ENCODE peak calls at places on chromosomes 3 and 15, in eight cellular contexts. V is mammary epithelial cell, H is endothelial cell of umbilical vein, L is B cell, M is mucosa of gallbladder, I is EH, Z is neural crest cell, A is AG09309. T is an unnamed sample.

GRCh38 chr3:11847607-11848006 is 922 bp upstream of the TAMM41 start:
- DNase-seq in L (no peak), H (no peak), I (no peak), Z (no peak), A (no peak), M (no peak), V (no peak), T (no peak)

GRCh38 chr3:154730221-154730620 is 300.2 kb upstream of the GPR149 start:
- DNase-seq in H (no peak), V (no peak), L (no peak), I (peak; percentile 0), A (no peak), M (no peak), Z (no peak), T (no peak)

GRCh38 chr3:143464850-143465249 is 345.3 kb downstream of the CHST2 start:
- DNase-seq in V (no peak), H (no peak), L (no peak), M (no peak), I (peak; percentile 15), A (no peak), Z (no peak), T (peak; percentile 33)

GRCh38 chr3:55622116-55622515 is 135.0 kb upstream of the WNT5A start:
- DNase-seq in H (no peak), A (no peak), Z (no peak), M (no peak), V (peak; percentile 69), I (peak; percentile 75), L (no peak), T (peak; percentile 83)

GRCh38 chr3:183161552-183162345 is 785 bp downstream of the LAMP3 start:
- DNase-seq in I (no peak), Z (no peak), M (no peak), H (no peak), A (no peak), V (no peak), L (peak; percentile 82), T (no peak)

GRCh38 chr3:197349368-197349767 is 51.0 kb upstream of the DLG1 start:
- DNase-seq in Z (no peak), A (no peak), L (no peak), H (no peak), M (no peak), V (no peak), I (no peak), T (no peak)

GRCh38 chr3:21446027-21446426 is 305.0 kb downstream of the ZNF385D start:
- DNase-seq in H (no peak), V (no peak), Z (no peak), L (no peak), M (no peak), A (no peak), I (no peak), T (no peak)

GRCh38 chr3:42735021-42735420 is 32.4 kb upstream of the HHATL start:
- DNase-seq in L (no peak), H (no peak), Z (no peak), I (no peak), A (no peak), V (no peak), M (no peak), T (no peak)

GRCh38 chr15:34721802-34722795 is 32.7 kb downstream of the GJD2 start:
- DNase-seq in H (peak; percentile 58), V (peak; percentile 42), I (peak; percentile 96), M (peak; percentile 15), A (peak; percentile 52), L (no peak), Z (peak; percentile 48), T (peak; percentile 67)

GRCh38 chr3:164450276-164450905 is 627.9 kb downstream of the SI start:
- DNase-seq in L (no peak), V (no peak), H (no peak), A (no peak), M (no peak), I (peak; percentile 24), Z (no peak), T (peak; percentile 63)

GRCh38 chr3:59994720-59995304 is 945.0 kb upstream of the CFAP20DC start:
- DNase-seq in H (no peak), L (no peak), A (no peak), I (no peak), M (no peak), V (no peak), Z (no peak), T (no peak)